ENCODE peak calls at places on chromosomes 11 and 22, in five cellular contexts. S is tibial artery, I is stomach, O is gastrocnemius medialis, L is SK-N-SH. E is an unnamed sample. For H3K4me1, the result is how much of the 10 kb centered on the place peaks cover.

GRCh38 chr22:31192513-31192912 is 19.6 kb upstream of the LIMK2 start:
- DNase-seq in O (no peak), I (no peak), L (no peak), S (no peak), E (no peak)

GRCh38 chr11:130099356-130099755 is 29.7 kb downstream of the APLP2 start:
- DNase-seq in O (no peak), L (no peak), I (no peak), S (no peak), E (no peak)

GRCh38 chr11:87223816-87224215 is 186.1 kb downstream of the TMEM135 start:
- DNase-seq in I (no peak), L (no peak), O (no peak), S (no peak), E (no peak)

GRCh38 chr11:121035169-121035755 is 11.4 kb downstream of the TBCEL start:
- DNase-seq in S (no peak), O (no peak), L (no peak), I (no peak), E (no peak)

GRCh38 chr11:24005202-24005876 is 491.5 kb upstream of the LUZP2 start:
- DNase-seq in S (no peak), O (no peak), I (no peak), L (no peak), E (peak)

GRCh38 chr22:49748514-49748913 is 79.2 kb downstream of the BRD1 start:
- DNase-seq in O (peak), I (no peak), S (no peak), L (no peak), E (no peak)

GRCh38 chr22:16866167-16866566 is 41.0 kb upstream of the XKR3 start:
- DNase-seq in I (no peak), O (no peak), L (no peak), S (no peak), E (no peak)

GRCh38 chr11:8787372-8787771 is 104.8 kb downstream of the RPL27A start:
- DNase-seq in L (no peak), O (no peak), I (no peak), S (no peak), E (peak)

GRCh38 chr11:1121343-1122331 is 36.1 kb upstream of the MUC5AC start:
- DNase-seq in L (peak), S (peak), I (peak), O (no peak), E (no peak)

GRCh38 chr11:45092901-45093760 is 53.3 kb upstream of the PRDM11 start:
- DNase-seq in I (peak), L (no peak), O (no peak), S (no peak), E (no peak)

GRCh38 chr11:19466314-19466713 is 225.6 kb upstream of the E2F8 start:
- DNase-seq in O (no peak), I (no peak), L (no peak), S (no peak), E (no peak)

GRCh38 chr11:61195710-61196109 is 7.6 kb upstream of the PGA3 start:
- DNase-seq in O (no peak), I (peak), L (no peak), S (no peak), E (no peak)

GRCh38 chr11:112963368-112963955 is 2.2 kb downstream of the NCAM1 start:
- DNase-seq in S (no peak), I (no peak), L (peak), O (no peak), E (no peak)

GRCh38 chr11:30196400-30197206 is 34.2 kb upstream of the FSHB start:
- DNase-seq in L (peak), S (peak), I (peak), O (no peak), E (peak)

GRCh38 chr22:33188316-33188715 is 130.1 kb upstream of the SYN3 start:
- DNase-seq in I (no peak), S (no peak), L (no peak), O (no peak), E (no peak)

GRCh38 chr11:95790933-95791247 is 592 bp downstream of the CEP57 start:
- DNase-seq in S (peak), O (peak), L (peak), I (peak), E (peak)

GRCh38 chr11:121321614-121322243 is 29.2 kb downstream of the SC5D start:
- DNase-seq in O (no peak), L (no peak), I (no peak), S (no peak), E (peak)

GRCh38 chr11:133078591-133079179 is 453.6 kb downstream of the OPCML start:
- DNase-seq in O (no peak), I (peak), S (no peak), L (peak), E (peak)

GRCh38 chr11:110301032-110301431 is 4.6 kb upstream of the RDX start:
- DNase-seq in O (no peak), I (no peak), S (no peak), L (no peak), E (no peak)

GRCh38 chr22:39364646-39365405 is 15.0 kb downstream of the SYNGR1 start:
- DNase-seq in O (no peak), L (no peak), I (no peak), S (no peak), E (no peak)

GRCh38 chr11:126548576-126549272 is 193.2 kb downstream of the ST3GAL4 start:
- DNase-seq in L (no peak), I (no peak), O (no peak), S (no peak), E (no peak)

GRCh38 chr11:120054016-120054752 is 83.7 kb downstream of the TRIM29 start:
- DNase-seq in L (no peak), I (no peak), O (no peak), S (no peak), E (no peak)

GRCh38 chr11:16603890-16604783 is 134.3 kb upstream of the C11orf58 start:
- DNase-seq in O (peak), I (peak), S (peak), L (peak), E (peak)

GRCh38 chr11:71383461-71383860 is 64.7 kb downstream of the DHCR7 start:
- DNase-seq in S (no peak), I (no peak), L (no peak), O (no peak), E (no peak)

GRCh38 chr11:131689049-131689925 is 318.9 kb downstream of the NTM start:
- DNase-seq in L (no peak), I (no peak), O (no peak), S (no peak), E (no peak)

GRCh38 chr22:49303781-49304461 is 523.8 kb downstream of the BRD1 start:
- DNase-seq in O (no peak), L (no peak), S (peak), I (peak), E (no peak)

GRCh38 chr11:80320226-80320625 is 879.4 kb upstream of the TENM4 start:
- DNase-seq in O (no peak), S (no peak), L (no peak), I (no peak), E (no peak)

GRCh38 chr11:74770456-74770855 is 21.8 kb downstream of the RNF169 start:
- DNase-seq in L (no peak), I (no peak), O (no peak), S (no peak), E (no peak)

GRCh38 chr11:57476223-57476882 is 16.0 kb downstream of the RTN4RL2 start:
- DNase-seq in S (no peak), L (peak), O (peak), I (peak), E (peak)

GRCh38 chr22:30863161-30863833 is 105.3 kb downstream of the MORC2 start:
- DNase-seq in L (peak), O (no peak), I (peak), S (peak), E (no peak)

GRCh38 chr11:116732740-116733385 is 39.9 kb downstream of the BUD13 start:
- DNase-seq in L (peak), O (peak), I (peak), S (peak), E (peak)

GRCh38 chr11:66539526-66539925 is 6.3 kb downstream of the ZDHHC24 start:
- DNase-seq in I (no peak), O (no peak), S (no peak), L (no peak), E (no peak)

GRCh38 chr11:11296434-11296833 is 56.6 kb downstream of the CSNK2A3 start:
- DNase-seq in L (no peak), S (no peak), O (no peak), I (no peak), E (no peak)

GRCh38 chr22:24947881-24948280 is 1.4 kb upstream of the LHFPL7 start:
- DNase-seq in S (no peak), O (no peak), L (no peak), I (no peak), E (no peak)

GRCh38 chr22:46364341-46365165 is 29.0 kb downstream of the TRMU start:
- DNase-seq in I (no peak), S (no peak), O (no peak), L (no peak), E (peak)

GRCh38 chr22:38868886-38869381 is 3.1 kb downstream of the CBX6 start:
- DNase-seq in L (peak), I (peak), S (peak), O (peak), E (peak)

GRCh38 chr11:29131055-29131454 is 885.8 kb downstream of the KCNA4 start:
- DNase-seq in I (no peak), L (no peak), O (no peak), S (no peak), E (no peak)

GRCh38 chr11:44787070-44787469 is 60.3 kb downstream of the TSPAN18 start:
- DNase-seq in O (no peak), I (no peak), S (no peak), L (no peak), E (no peak)

GRCh38 chr22:23777776-23778575 is 5.3 kb downstream of the MMP11 start:
- DNase-seq in S (peak), L (no peak), I (no peak), O (no peak), E (no peak)

GRCh38 chr11:3163241-3163981 is 1.7 kb downstream of the OSBPL5 start:
- DNase-seq in S (peak), O (no peak), I (no peak), L (peak), E (peak)
- H3K4me1 ChIP-seq in S (under half), O (half or more), I (half or more), L (under half), E (under half)

GRCh38 chr22:26756675-26757293 is 99.4 kb downstream of the MIAT start:
- DNase-seq in S (peak), O (no peak), I (peak), L (peak), E (peak)
- H3K4me3 ChIP-seq in S (peak), O (no peak), I (peak), L (peak), E (no peak)

GRCh38 chr11:118258410-118258809 is 5.7 kb downstream of the MPZL2 start:
- DNase-seq in I (no peak), S (no peak), L (no peak), O (no peak), E (no peak)
- TF ChIP-seq CTCF in I (no peak), S (no peak), L (peak), O (no peak), E (no peak)

GRCh38 chr22:42930810-42931420 is 73.8 kb upstream of the ARFGAP3 start:
- DNase-seq in L (no peak), S (no peak), O (peak), I (no peak), E (no peak)

GRCh38 chr22:42932857-42933782 is 76.0 kb upstream of the ARFGAP3 start:
- DNase-seq in I (no peak), L (no peak), O (no peak), S (no peak), E (no peak)

GRCh38 chr22:42931421-42932196 is 74.5 kb upstream of the ARFGAP3 start:
- DNase-seq in S (no peak), L (no peak), O (no peak), I (no peak), E (no peak)

GRCh38 chr22:42933783-42934144 is 76.7 kb upstream of the ARFGAP3 start:
- DNase-seq in I (no peak), O (no peak), L (no peak), S (no peak), E (no peak)

DNA sequence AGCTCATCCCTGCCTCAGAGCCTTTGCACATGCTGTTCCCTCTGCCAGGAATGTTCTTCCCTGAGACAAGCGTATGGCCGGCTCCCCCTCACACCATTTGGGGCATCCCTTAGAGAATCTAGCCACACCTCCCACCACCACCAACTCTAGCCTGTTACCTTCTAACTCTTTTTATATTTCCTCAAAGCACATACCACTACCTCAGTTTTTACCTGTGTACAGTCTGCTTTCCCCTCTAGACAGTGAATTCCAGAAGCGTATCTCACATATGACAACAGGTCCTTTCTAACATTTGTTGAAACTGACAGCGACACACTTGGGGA is 75.1 kb upstream of the ARFGAP3 start:
- DNase-seq in O (no peak), L (no peak), I (no peak), S (no peak), E (no peak)
- H3K4me1 ChIP-seq in O (half or more), L (under half), I (half or more), S (half or more), E (under half)

GRCh38 chr11:12808519-12808918 is 134.3 kb downstream of the TEAD1 start:
- DNase-seq in L (no peak), I (no peak), S (no peak), O (no peak), E (no peak)
- H3K4me3 ChIP-seq in L (no peak), I (no peak), S (no peak), O (no peak), E (no peak)

GRCh38 chr22:36104435-36104834 is 56.1 kb downstream of the APOL3 start:
- DNase-seq in S (peak), I (no peak), O (no peak), L (no peak), E (no peak)
- TF ChIP-seq CTCF in S (no peak), I (no peak), O (no peak), L (no peak), E (no peak)

GRCh38 chr11:46332568-46333128 is 14.6 kb upstream of the DGKZ start:
- DNase-seq in S (no peak), I (no peak), O (no peak), L (peak), E (no peak)
- H3K4me1 ChIP-seq in S (under half), I (under half), O (under half), L (under half), E (under half)